ENCODE peak calls at places on chromosomes 6 and 20, in seven cellular contexts. R is EL; K is DMS79; M is GM23338; J is endothelial cell; Z is HS-27A; N is activated gamma-delta T cell treated with anti-CD3 and anti-CD28 coated beads, Interleukin-2, amount 50 U/mL, for 16 hours. I is an unnamed sample.

GRCh38 chr6:137493218-137494038 is 766 bp downstream of the OLIG3 start:
- DNase-seq in R (no peak), K (no peak), M (peak), J (no peak), Z (no peak), N (no peak), I (no peak)

GRCh38 chr6:157757430-157758403 is 65.3 kb upstream of the SNX9 start:
- DNase-seq in R (no peak), K (no peak), M (no peak), J (no peak), Z (no peak), N (no peak), I (no peak)

GRCh38 chr6:129696028-129696418 is 14.0 kb downstream of the ARHGAP18 start:
- DNase-seq in R (no peak), K (no peak), M (no peak), J (no peak), Z (no peak), N (no peak), I (no peak)

GRCh38 chr20:31704225-31705119 is 18.2 kb downstream of the BCL2L1 start:
- DNase-seq in R (peak), K (no peak), M (peak), J (peak), Z (peak), N (no peak), I (no peak)

GRCh38 chr6:95294047-95294446 is 283.3 kb upstream of the MANEA start:
- DNase-seq in R (no peak), K (no peak), M (peak), J (no peak), Z (no peak), N (no peak), I (no peak)

GRCh38 chr6:41818271-41819054 is 31.0 kb downstream of the TOMM6 start:
- DNase-seq in R (no peak), K (no peak), M (no peak), J (no peak), Z (no peak), N (no peak), I (no peak)

GRCh38 chr6:16903470-16903869 is 142.2 kb upstream of the ATXN1 start:
- DNase-seq in R (peak), K (no peak), M (no peak), J (no peak), Z (no peak), N (no peak), I (no peak)

GRCh38 chr6:30722280-30723112 is 2.3 kb downstream of the TUBB start:
- DNase-seq in R (peak), K (peak), M (peak), J (peak), Z (no peak), N (peak), I (no peak)

GRCh38 chr6:130670142-130670541 is 157.1 kb upstream of the SMLR1 start:
- DNase-seq in R (no peak), K (no peak), M (no peak), J (no peak), Z (no peak), N (no peak), I (no peak)

GRCh38 chr6:152146385-152146784 is 338.9 kb downstream of the ESR1 start:
- DNase-seq in R (peak), K (no peak), M (no peak), J (no peak), Z (peak), N (no peak), I (no peak)

GRCh38 chr6:115830895-115831294 is 229.8 kb downstream of the FRK start:
- DNase-seq in R (peak), K (no peak), M (no peak), J (no peak), Z (no peak), N (no peak), I (no peak)

GRCh38 chr6:43856005-43856765 is 86.2 kb downstream of the VEGFA start:
- DNase-seq in R (no peak), K (no peak), M (peak), J (peak), Z (no peak), N (no peak), I (no peak)

GRCh38 chr6:166671434-166672061 is 44.5 kb upstream of the RPS6KA2 start:
- DNase-seq in R (no peak), K (no peak), M (no peak), J (no peak), Z (no peak), N (no peak), I (no peak)

GRCh38 chr6:118419448-118420394 is 128.4 kb upstream of the PLN start:
- DNase-seq in R (no peak), K (no peak), M (no peak), J (no peak), Z (no peak), N (no peak), I (no peak)

GRCh38 chr6:8446391-8446790 is 11.0 kb upstream of the SLC35B3 start:
- DNase-seq in R (no peak), K (no peak), M (no peak), J (no peak), Z (no peak), N (no peak), I (no peak)

GRCh38 chr6:142152731-142153130 is 5.7 kb downstream of the VTA1 start:
- DNase-seq in R (peak), K (no peak), M (no peak), J (no peak), Z (peak), N (no peak), I (no peak)